ENCODE peak calls at places on chromosomes 11 and 22, in six cellular contexts. One of them, this sample, is unnamed.

GRCh38 chr22:25709758-25710157 is 32.2 kb upstream of the MYO18B start:
- DNase-seq in tibial nerve: no peak
- DNase-seq in AG04450: no peak
- DNase-seq in mucosa of descending colon: no peak
- DNase-seq in fibroblast of lung: no peak
- DNase-seq in IMR-90: no peak
- DNase-seq in this sample: no peak

GRCh38 chr22:45351956-45352355 is 42.2 kb downstream of the FAM118A start:
- DNase-seq in tibial nerve: no peak
- DNase-seq in AG04450: no peak
- DNase-seq in mucosa of descending colon: no peak
- DNase-seq in fibroblast of lung: no peak
- DNase-seq in IMR-90: no peak
- DNase-seq in this sample: no peak

GRCh38 chr11:56624661-56625110 is 10.0 kb upstream of the OR5M1 start:
- DNase-seq in tibial nerve: no peak
- DNase-seq in AG04450: no peak
- DNase-seq in mucosa of descending colon: no peak
- DNase-seq in fibroblast of lung: peak
- DNase-seq in IMR-90: peak
- DNase-seq in this sample: no peak

GRCh38 chr11:79864882-79865281 is 424.1 kb upstream of the TENM4 start:
- DNase-seq in tibial nerve: no peak
- DNase-seq in AG04450: no peak
- DNase-seq in mucosa of descending colon: peak
- DNase-seq in fibroblast of lung: no peak
- DNase-seq in IMR-90: no peak
- DNase-seq in this sample: no peak

GRCh38 chr22:50694099-50694498 is 21.5 kb downstream of the SHANK3 start:
- DNase-seq in tibial nerve: no peak
- DNase-seq in AG04450: no peak
- DNase-seq in mucosa of descending colon: no peak
- DNase-seq in fibroblast of lung: peak
- DNase-seq in IMR-90: peak
- DNase-seq in this sample: peak

GRCh38 chr11:64888406-64888757 is 10.0 kb upstream of the EHD1 start:
- DNase-seq in tibial nerve: no peak
- DNase-seq in AG04450: no peak
- DNase-seq in mucosa of descending colon: no peak
- DNase-seq in fibroblast of lung: no peak
- DNase-seq in IMR-90: no peak
- DNase-seq in this sample: no peak

GRCh38 chr11:69836401-69836800 is 17.2 kb upstream of the FGF3 start:
- DNase-seq in tibial nerve: no peak
- DNase-seq in AG04450: no peak
- DNase-seq in mucosa of descending colon: no peak
- DNase-seq in fibroblast of lung: no peak
- DNase-seq in IMR-90: no peak
- DNase-seq in this sample: no peak

GRCh38 chr22:19942071-19942885 is 660 bp upstream of the TXNRD2 start:
- DNase-seq in tibial nerve: peak
- DNase-seq in AG04450: no peak
- DNase-seq in mucosa of descending colon: peak
- DNase-seq in fibroblast of lung: peak
- DNase-seq in IMR-90: peak
- DNase-seq in this sample: peak

GRCh38 chr11:86291466-86292262 is 10.4 kb upstream of the HIKESHI start:
- DNase-seq in tibial nerve: peak
- DNase-seq in AG04450: no peak
- DNase-seq in mucosa of descending colon: no peak
- DNase-seq in fibroblast of lung: peak
- DNase-seq in IMR-90: peak
- DNase-seq in this sample: peak

GRCh38 chr11:20090654-20091374 is 69.5 kb downstream of the DBX1 start:
- DNase-seq in tibial nerve: no peak
- DNase-seq in AG04450: no peak
- DNase-seq in mucosa of descending colon: no peak
- DNase-seq in fibroblast of lung: no peak
- DNase-seq in IMR-90: no peak
- DNase-seq in this sample: no peak

GRCh38 chr11:44368886-44369285 is 58.9 kb upstream of the ALX4 start:
- DNase-seq in tibial nerve: no peak
- DNase-seq in AG04450: no peak
- DNase-seq in mucosa of descending colon: no peak
- DNase-seq in fibroblast of lung: no peak
- DNase-seq in IMR-90: no peak
- DNase-seq in this sample: no peak

GRCh38 chr22:47206185-47206584 is 443.7 kb downstream of the TBC1D22A start:
- DNase-seq in tibial nerve: no peak
- DNase-seq in AG04450: no peak
- DNase-seq in mucosa of descending colon: no peak
- DNase-seq in fibroblast of lung: no peak
- DNase-seq in IMR-90: no peak
- DNase-seq in this sample: no peak

GRCh38 chr11:83051760-83052671 is 19.7 kb downstream of the RAB30 start:
- DNase-seq in tibial nerve: no peak
- DNase-seq in AG04450: peak
- DNase-seq in mucosa of descending colon: no peak
- DNase-seq in fibroblast of lung: peak
- DNase-seq in IMR-90: peak
- DNase-seq in this sample: peak

DNA sequence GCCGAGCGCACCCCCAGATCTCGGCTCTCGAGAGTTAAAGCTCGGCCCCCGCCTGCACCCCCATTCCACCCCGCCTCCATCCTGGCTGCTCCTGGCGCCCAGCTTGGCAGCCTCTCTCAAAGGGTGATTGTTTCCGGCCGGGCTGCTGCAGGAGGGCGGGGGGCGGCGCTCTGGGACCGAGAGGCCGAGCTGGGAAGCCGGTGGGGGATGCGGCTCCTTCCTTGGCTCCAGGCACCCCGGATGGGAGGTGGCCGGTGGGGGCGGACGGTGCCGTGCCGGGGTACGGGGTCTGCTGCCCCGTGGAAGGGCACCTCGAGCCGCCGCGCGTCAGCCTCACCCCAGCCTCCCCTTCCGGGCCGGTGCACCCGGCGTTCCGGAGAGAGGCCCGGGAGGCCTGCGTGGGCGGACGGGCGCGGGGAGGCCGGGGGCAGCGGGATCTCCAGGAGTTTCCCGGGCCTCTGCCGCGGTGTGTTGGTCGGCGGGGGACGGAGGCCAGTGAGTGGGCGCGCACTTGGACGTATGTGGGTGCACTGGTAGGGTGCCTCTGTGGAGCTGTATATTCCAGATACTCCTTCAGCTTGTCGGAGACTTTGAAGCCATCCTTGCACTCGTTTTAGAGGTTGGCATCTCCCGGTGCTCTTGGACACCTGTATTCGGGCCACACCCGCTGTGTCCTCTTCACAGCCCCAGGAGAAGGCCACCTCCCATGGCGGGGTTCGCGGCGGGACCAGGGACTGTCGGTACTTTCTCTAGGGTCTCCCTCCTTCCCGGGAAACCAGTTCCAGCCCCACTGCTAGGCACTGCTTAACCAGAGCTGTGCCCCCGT is 679 bp upstream of the B3GAT1 start:
- DNase-seq in tibial nerve: no peak
- DNase-seq in AG04450: no peak
- DNase-seq in mucosa of descending colon: no peak
- DNase-seq in fibroblast of lung: no peak
- DNase-seq in IMR-90: no peak
- DNase-seq in this sample: no peak
- H3K4me3 ChIP-seq in tibial nerve: peak
- H3K4me3 ChIP-seq in AG04450: no peak
- H3K4me3 ChIP-seq in mucosa of descending colon: no peak
- H3K4me3 ChIP-seq in fibroblast of lung: no peak
- H3K4me3 ChIP-seq in IMR-90: no peak
- H3K4me3 ChIP-seq in this sample: no peak

DNA sequence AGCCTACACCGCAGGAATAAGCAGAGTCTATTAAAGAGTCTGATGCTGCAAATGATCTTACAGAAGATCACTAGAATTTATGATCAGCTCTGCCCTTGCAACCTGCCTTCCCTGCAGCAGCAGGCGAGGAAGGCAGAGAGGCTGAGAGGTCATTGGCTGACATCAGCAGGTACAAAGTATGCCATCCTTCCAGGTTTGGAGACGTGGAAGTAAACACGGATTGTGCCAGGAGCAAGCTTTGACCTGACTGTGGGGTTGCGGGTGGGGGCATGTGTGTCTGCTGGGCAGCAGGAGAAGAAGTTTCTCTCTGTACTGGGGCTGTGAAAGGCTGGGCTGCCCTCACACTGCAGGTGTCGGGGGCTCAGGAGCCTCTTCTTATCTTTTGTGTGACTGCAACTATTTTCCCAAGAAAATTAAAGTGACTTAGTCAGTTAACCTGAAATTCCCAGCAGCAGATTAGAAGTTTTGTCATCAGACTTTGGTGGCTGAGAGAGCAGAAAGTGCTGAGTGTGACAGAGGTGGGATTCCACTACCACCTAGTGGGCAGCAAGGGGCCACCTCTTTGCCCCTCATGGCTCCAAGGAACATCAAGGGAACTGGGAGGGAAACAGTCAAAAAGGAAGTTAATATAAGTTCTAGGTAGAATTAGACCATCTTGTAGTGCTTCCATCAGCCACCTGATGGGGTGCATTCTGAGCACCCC is 565.9 kb downstream of the ETS1 start:
- DNase-seq in tibial nerve: no peak
- DNase-seq in AG04450: no peak
- DNase-seq in mucosa of descending colon: no peak
- DNase-seq in fibroblast of lung: peak
- DNase-seq in IMR-90: no peak
- DNase-seq in this sample: no peak
- TF ChIP-seq CTCF in tibial nerve: no peak
- TF ChIP-seq CTCF in AG04450: peak
- TF ChIP-seq CTCF in mucosa of descending colon: no peak
- TF ChIP-seq CTCF in fibroblast of lung: peak
- TF ChIP-seq CTCF in IMR-90: peak
- TF ChIP-seq CTCF in this sample: peak

DNA sequence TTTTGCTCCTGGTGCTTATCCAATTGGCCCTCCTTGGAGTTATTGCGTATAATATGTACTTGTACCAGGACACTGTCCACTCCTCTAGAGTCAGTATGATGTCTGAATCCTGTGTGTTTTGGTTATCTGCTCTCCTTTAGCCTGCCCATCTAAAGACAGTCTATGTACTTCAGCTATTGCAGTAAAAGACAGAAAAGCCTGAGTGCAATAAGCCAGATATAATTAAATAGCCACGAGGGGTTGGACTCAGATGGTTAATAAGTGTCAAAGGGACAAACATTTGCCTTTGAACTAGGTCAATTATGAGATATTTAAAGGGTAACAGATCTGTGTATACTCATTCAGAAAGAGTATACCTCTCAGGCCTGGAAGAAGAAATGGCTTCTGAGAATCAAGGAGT is 406.7 kb downstream of the LUZP2 start:
- DNase-seq in tibial nerve: no peak
- DNase-seq in AG04450: no peak
- DNase-seq in mucosa of descending colon: no peak
- DNase-seq in fibroblast of lung: no peak
- DNase-seq in IMR-90: no peak
- DNase-seq in this sample: no peak
- H3K4me3 ChIP-seq in tibial nerve: no peak
- H3K4me3 ChIP-seq in AG04450: no peak
- H3K4me3 ChIP-seq in mucosa of descending colon: no peak
- H3K4me3 ChIP-seq in fibroblast of lung: no peak
- H3K4me3 ChIP-seq in IMR-90: no peak
- H3K4me3 ChIP-seq in this sample: no peak

GRCh38 chr22:22030493-22031182 is 48.1 kb upstream of the TOP3B start:
- DNase-seq in tibial nerve: peak
- DNase-seq in AG04450: no peak
- DNase-seq in mucosa of descending colon: peak
- DNase-seq in fibroblast of lung: peak
- DNase-seq in IMR-90: peak
- DNase-seq in this sample: no peak
- TF ChIP-seq CTCF in tibial nerve: peak
- TF ChIP-seq CTCF in AG04450: peak
- TF ChIP-seq CTCF in mucosa of descending colon: no peak
- TF ChIP-seq CTCF in fibroblast of lung: peak
- TF ChIP-seq CTCF in IMR-90: peak
- TF ChIP-seq CTCF in this sample: peak

GRCh38 chr11:110376711-110377324 is 52.9 kb upstream of the FDX1 start:
- DNase-seq in tibial nerve: peak
- DNase-seq in AG04450: peak
- DNase-seq in mucosa of descending colon: no peak
- DNase-seq in fibroblast of lung: peak
- DNase-seq in IMR-90: peak
- DNase-seq in this sample: peak
- H3K4me3 ChIP-seq in tibial nerve: no peak
- H3K4me3 ChIP-seq in AG04450: no peak
- H3K4me3 ChIP-seq in mucosa of descending colon: no peak
- H3K4me3 ChIP-seq in fibroblast of lung: no peak
- H3K4me3 ChIP-seq in IMR-90: no peak
- H3K4me3 ChIP-seq in this sample: no peak

GRCh38 chr11:36273110-36273509 is 16.1 kb downstream of the COMMD9 start:
- DNase-seq in tibial nerve: no peak
- DNase-seq in AG04450: no peak
- DNase-seq in mucosa of descending colon: no peak
- DNase-seq in fibroblast of lung: peak
- DNase-seq in IMR-90: no peak
- DNase-seq in this sample: no peak
- TF ChIP-seq CTCF in tibial nerve: no peak
- TF ChIP-seq CTCF in AG04450: no peak
- TF ChIP-seq CTCF in mucosa of descending colon: no peak
- TF ChIP-seq CTCF in fibroblast of lung: no peak
- TF ChIP-seq CTCF in IMR-90: no peak
- TF ChIP-seq CTCF in this sample: no peak